ENCODE peak calls at places on chromosomes 3 and 15, in nine cellular contexts. Y is lower lobe of right lung, P is body of pancreas, W is IMR-90, E is HepG2, Z is Panc1, H is uterus, D is heart left ventricle, A is A549. N is an unnamed sample. For H3K9me3, the result is how much of the 10 kb centered on the place peaks cover.

GRCh38 chr3:101926594-101927105 is 77.3 kb downstream of the NFKBIZ start:
- DNase-seq in Y (no peak), P (no peak), W (no peak), E (no peak), Z (no peak), H (no peak), D (no peak), A (no peak), N (no peak)

GRCh38 chr15:92158426-92158825 is 235.3 kb upstream of the ST8SIA2 start:
- DNase-seq in Y (no peak), P (no peak), W (peak), E (no peak), Z (peak), H (no peak), D (no peak), A (peak), N (no peak)

GRCh38 chr3:13378155-13378554 is 42.0 kb downstream of the NUP210 start:
- DNase-seq in Y (no peak), P (no peak), W (peak), E (no peak), Z (no peak), H (no peak), D (no peak), A (no peak), N (no peak)

GRCh38 chr15:31461375-31461774 is 134.7 kb downstream of the KLF13 start:
- DNase-seq in Y (no peak), P (no peak), W (no peak), E (no peak), Z (no peak), H (no peak), D (no peak), A (no peak), N (no peak)

GRCh38 chr3:151236316-151236715 is 33.3 kb upstream of the GPR171 start:
- DNase-seq in Y (no peak), P (no peak), W (peak), E (no peak), Z (no peak), H (no peak), D (no peak), A (no peak), N (no peak)

GRCh38 chr15:58839485-58839884 is 68.4 kb downstream of the MINDY2 start:
- DNase-seq in Y (no peak), P (no peak), W (peak), E (peak), Z (no peak), H (no peak), D (no peak), A (peak), N (no peak)

GRCh38 chr3:65473746-65474145 is 565.0 kb downstream of the MAGI1 start:
- DNase-seq in Y (no peak), P (no peak), W (peak), E (no peak), Z (no peak), H (no peak), D (no peak), A (no peak), N (no peak)

GRCh38 chr3:180516368-180516767 is 85.6 kb upstream of the TTC14 start:
- DNase-seq in Y (no peak), P (no peak), W (no peak), E (no peak), Z (no peak), H (no peak), D (no peak), A (no peak), N (no peak)

GRCh38 chr3:77320514-77320913 is 280.6 kb downstream of the ROBO2 start:
- DNase-seq in Y (no peak), P (no peak), W (peak), E (peak), Z (no peak), H (no peak), D (no peak), A (peak), N (peak)

GRCh38 chr15:71191296-71191695 is 76.0 kb downstream of the THSD4 start:
- DNase-seq in Y (no peak), P (no peak), W (no peak), E (no peak), Z (no peak), H (no peak), D (no peak), A (no peak), N (no peak)

GRCh38 chr3:24521306-24522154 is 26.9 kb upstream of the THRB start:
- DNase-seq in Y (peak), P (peak), W (no peak), E (peak), Z (no peak), H (peak), D (peak), A (peak), N (no peak)

GRCh38 chr15:94205366-94205765 is 26.0 kb upstream of the MCTP2 start:
- DNase-seq in Y (no peak), P (no peak), W (peak), E (no peak), Z (no peak), H (no peak), D (no peak), A (no peak), N (no peak)

GRCh38 chr3:157078131-157078835 is 81.7 kb downstream of the CCNL1 start:
- DNase-seq in Y (no peak), P (no peak), W (peak), E (no peak), Z (no peak), H (no peak), D (no peak), A (no peak), N (no peak)

GRCh38 chr15:55555089-55555488 is 33.1 kb downstream of the PYGO1 start:
- DNase-seq in Y (no peak), P (no peak), W (no peak), E (no peak), Z (no peak), H (no peak), D (no peak), A (peak), N (no peak)

GRCh38 chr15:89785064-89785770 is 9.1 kb downstream of the MESP2 start:
- DNase-seq in Y (no peak), P (no peak), W (no peak), E (peak), Z (no peak), H (no peak), D (no peak), A (peak), N (no peak)

GRCh38 chr15:77721963-77722362 is 89.3 kb upstream of the LINGO1 start:
- DNase-seq in Y (no peak), P (no peak), W (no peak), E (no peak), Z (no peak), H (no peak), D (no peak), A (no peak), N (no peak)

GRCh38 chr3:100603449-100603848 is 6.0 kb upstream of the ADGRG7 start:
- DNase-seq in Y (no peak), P (peak), W (peak), E (peak), Z (no peak), H (no peak), D (no peak), A (peak), N (no peak)

GRCh38 chr3:169759256-169759655 is 5.6 kb downstream of the TERC start:
- DNase-seq in Y (no peak), P (no peak), W (peak), E (no peak), Z (no peak), H (no peak), D (no peak), A (no peak), N (no peak)

GRCh38 chr3:81823882-81824395 is 62.5 kb upstream of the GBE1 start:
- DNase-seq in Y (no peak), P (no peak), W (no peak), E (no peak), Z (no peak), H (no peak), D (no peak), A (no peak), N (no peak)

GRCh38 chr3:39398700-39399099 is 7.8 kb upstream of the RPSA start:
- DNase-seq in Y (no peak), P (no peak), W (no peak), E (no peak), Z (no peak), H (no peak), D (no peak), A (no peak), N (no peak)

GRCh38 chr3:39138804-39139415 is 14.5 kb downstream of the CSRNP1 start:
- DNase-seq in Y (no peak), P (peak), W (peak), E (no peak), Z (no peak), H (peak), D (no peak), A (no peak), N (no peak)

GRCh38 chr3:139197251-139197650 is 146.6 kb upstream of the MRPS22 start:
- DNase-seq in Y (no peak), P (no peak), W (no peak), E (no peak), Z (no peak), H (no peak), D (no peak), A (no peak), N (no peak)

GRCh38 chr3:49017978-49018706 is at the start of gene DALRD3:
- DNase-seq in Y (peak), P (peak), W (peak), E (peak), Z (no peak), H (peak), D (peak), A (peak), N (no peak)

GRCh38 chr3:196492080-196492479 is 11.5 kb downstream of the RNF168 start:
- DNase-seq in Y (no peak), P (no peak), W (no peak), E (no peak), Z (no peak), H (no peak), D (no peak), A (no peak), N (no peak)

GRCh38 chr15:60757831-60758570 is 279.1 kb upstream of the ICE2 start:
- DNase-seq in Y (no peak), P (peak), W (no peak), E (peak), Z (no peak), H (no peak), D (no peak), A (no peak), N (no peak)

GRCh38 chr3:71360170-71360569 is 223.4 kb downstream of the FOXP1 start:
- DNase-seq in Y (no peak), P (no peak), W (no peak), E (no peak), Z (no peak), H (no peak), D (no peak), A (no peak), N (no peak)

GRCh38 chr3:10299175-10299574 is 6.4 kb upstream of the GHRL start:
- DNase-seq in Y (no peak), P (no peak), W (peak), E (no peak), Z (no peak), H (no peak), D (no peak), A (no peak), N (no peak)

GRCh38 chr3:134462236-134463059 is 23.3 kb downstream of the ANAPC13 start:
- DNase-seq in Y (no peak), P (no peak), W (peak), E (no peak), Z (no peak), H (no peak), D (no peak), A (no peak), N (peak)

GRCh38 chr3:138915503-138916498 is 31.1 kb downstream of the FOXL2 start:
- DNase-seq in Y (peak), P (peak), W (peak), E (peak), Z (peak), H (peak), D (peak), A (peak), N (peak)

GRCh38 chr3:30112904-30113484 is 493.4 kb upstream of the TGFBR2 start:
- DNase-seq in Y (no peak), P (no peak), W (peak), E (peak), Z (peak), H (no peak), D (no peak), A (peak), N (peak)

GRCh38 chr15:58228708-58229107 is 90.5 kb downstream of the AQP9 start:
- DNase-seq in Y (no peak), P (no peak), W (peak), E (no peak), Z (no peak), H (no peak), D (peak), A (peak), N (peak)

GRCh38 chr3:15258720-15259119 is 52.7 kb downstream of the CAPN7 start:
- DNase-seq in Y (no peak), P (no peak), W (no peak), E (no peak), Z (no peak), H (no peak), D (no peak), A (no peak), N (no peak)

GRCh38 chr15:45186771-45187577 is 792 bp downstream of the SHF start:
- DNase-seq in Y (no peak), P (no peak), W (no peak), E (peak), Z (no peak), H (no peak), D (no peak), A (no peak), N (no peak)
- H3K27ac ChIP-seq in Y (peak), P (peak), W (no peak), E (peak), Z (no peak), H (peak), D (peak), A (peak), N (no peak)

GRCh38 chr3:8705575-8705974 is 28.0 kb upstream of the CAV3 start:
- DNase-seq in Y (no peak), P (no peak), W (no peak), E (no peak), Z (no peak), H (no peak), D (no peak), A (no peak), N (no peak)
- H3K9me3 ChIP-seq in Y (under half), P (under half), W (under half), E (under half), Z (under half), H (under half), D (under half), A (under half), N (under half)

GRCh38 chr3:160671231-160671630 is 5.7 kb upstream of the ARL14 start:
- DNase-seq in Y (no peak), P (no peak), W (peak), E (no peak), Z (no peak), H (no peak), D (no peak), A (no peak), N (no peak)
- H3K4me3 ChIP-seq in Y (no peak), P (no peak), W (no peak), E (no peak), Z (peak), H (no peak), D (no peak), A (no peak), N (no peak)

GRCh38 chr3:132318451-132318850 is 1.2 kb downstream of the ACP3 start:
- DNase-seq in Y (no peak), P (no peak), W (peak), E (no peak), Z (no peak), H (no peak), D (no peak), A (no peak), N (no peak)

GRCh38 chr3:132315851-132316250 is 1.4 kb upstream of the ACP3 start:
- DNase-seq in Y (no peak), P (no peak), W (peak), E (no peak), Z (no peak), H (no peak), D (no peak), A (no peak), N (no peak)

GRCh38 chr3:132311860-132312259 is 5.3 kb upstream of the ACP3 start:
- DNase-seq in Y (no peak), P (no peak), W (peak), E (no peak), Z (no peak), H (no peak), D (no peak), A (no peak), N (no peak)

GRCh38 chr3:132321321-132321720 is 4.1 kb downstream of the ACP3 start:
- DNase-seq in Y (no peak), P (peak), W (no peak), E (no peak), Z (no peak), H (no peak), D (no peak), A (no peak), N (no peak)

GRCh38 chr3:132317229-132317948 is at the start of gene ACP3:
- DNase-seq in Y (peak), P (peak), W (peak), E (no peak), Z (no peak), H (peak), D (peak), A (peak), N (peak)
- H3K27ac ChIP-seq in Y (peak), P (peak), W (peak), E (no peak), Z (no peak), H (peak), D (peak), A (peak), N (peak)

GRCh38 chr15:25208735-25209134 is 230.1 kb downstream of the UBE3A start:
- DNase-seq in Y (no peak), P (no peak), W (no peak), E (no peak), Z (no peak), H (no peak), D (no peak), A (no peak), N (no peak)

GRCh38 chr15:25207369-25207768 is 231.5 kb downstream of the UBE3A start:
- DNase-seq in Y (no peak), P (no peak), W (no peak), E (no peak), Z (no peak), H (no peak), D (no peak), A (no peak), N (no peak)
- H3K9me3 ChIP-seq in Y (under half), P (under half), W (half or more), E (half or more), Z (under half), H (under half), D (under half), A (under half), N (half or more)

DNA sequence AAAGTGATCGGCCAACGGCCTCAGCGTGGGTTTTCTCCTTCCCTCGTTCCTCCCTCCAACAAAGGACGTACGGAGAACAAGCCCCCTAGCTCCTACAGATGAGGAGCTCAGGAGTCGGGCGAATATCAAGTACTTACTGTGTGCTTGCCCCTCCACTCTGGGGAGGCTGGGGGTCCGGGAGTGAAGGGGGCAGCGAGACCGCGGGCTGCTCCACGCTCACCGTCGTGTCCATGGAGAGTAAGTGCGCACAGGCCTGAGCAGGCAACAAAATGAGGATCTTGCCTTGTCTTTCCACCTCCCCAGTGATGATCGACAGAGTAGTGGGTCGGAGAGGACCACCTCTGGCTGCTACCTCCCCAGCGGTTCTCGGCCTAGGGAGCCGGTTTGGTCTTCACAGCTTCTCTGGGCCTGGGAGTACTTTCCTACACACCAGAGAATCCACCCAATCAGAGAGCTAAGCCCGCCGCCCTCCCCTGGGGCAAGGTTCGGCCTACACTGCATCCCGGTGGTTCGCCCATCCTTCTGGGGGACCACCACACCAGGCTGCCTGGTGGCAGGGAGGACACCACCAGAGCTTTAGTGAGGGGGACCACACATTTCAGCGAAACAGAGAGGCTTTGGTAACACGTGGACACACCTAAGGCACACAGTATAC is 599 bp upstream of the TRANK1 start:
- DNase-seq in Y (no peak), P (no peak), W (no peak), E (no peak), Z (no peak), H (no peak), D (no peak), A (no peak), N (no peak)
- H3K4me3 ChIP-seq in Y (peak), P (no peak), W (no peak), E (no peak), Z (peak), H (peak), D (peak), A (no peak), N (peak)

DNA sequence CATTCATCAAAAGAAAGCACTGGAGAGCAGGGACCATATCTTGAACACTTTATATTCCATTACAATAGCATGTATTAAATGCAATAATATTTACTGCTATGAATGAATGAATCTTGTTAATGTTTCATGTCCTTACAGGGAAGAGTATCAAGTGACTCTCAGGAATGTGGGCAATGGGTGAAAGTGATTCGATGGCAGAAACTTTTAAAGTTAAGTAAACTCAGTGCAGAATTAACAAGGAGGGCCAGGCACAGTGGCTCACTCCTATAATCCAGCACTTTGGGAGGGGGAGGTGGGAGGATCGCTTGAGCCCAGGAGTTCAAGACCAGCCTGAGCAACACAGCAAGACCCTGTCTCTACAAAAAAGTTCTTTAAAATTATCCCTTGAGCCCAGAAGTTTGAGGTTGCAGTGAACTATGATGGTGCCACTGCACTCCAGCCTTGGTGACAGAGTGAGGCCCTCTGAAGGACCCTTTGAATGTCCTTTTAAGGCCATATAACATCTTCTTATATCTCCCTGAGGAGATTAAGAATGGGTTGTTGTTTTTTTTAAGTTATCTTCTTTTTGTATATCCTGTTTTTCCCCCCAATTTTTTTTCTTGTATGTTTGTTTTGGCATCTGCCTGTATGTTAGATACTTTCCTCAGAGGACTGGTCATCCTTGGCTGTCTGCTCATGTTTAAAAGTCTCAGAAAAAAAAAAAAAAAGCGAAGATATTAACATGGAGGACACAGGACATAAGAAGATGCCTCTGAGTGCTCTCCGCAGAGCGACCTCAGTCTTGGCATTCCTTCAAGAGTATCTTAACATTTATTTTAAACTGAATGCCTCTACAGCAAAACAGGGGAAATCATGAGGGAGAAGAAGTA is 9.6 kb upstream of the FSIP1 start:
- DNase-seq in Y (no peak), P (no peak), W (peak), E (no peak), Z (no peak), H (no peak), D (no peak), A (no peak), N (no peak)
- H3K27ac ChIP-seq in Y (no peak), P (no peak), W (peak), E (no peak), Z (no peak), H (no peak), D (peak), A (no peak), N (no peak)

GRCh38 chr3:111582114-111582461 is 13.1 kb downstream of the ZBED2 start:
- DNase-seq in Y (no peak), P (no peak), W (peak), E (peak), Z (no peak), H (no peak), D (no peak), A (peak), N (peak)
- H3K9me3 ChIP-seq in Y (under half), P (under half), W (under half), E (under half), Z (under half), H (under half), D (under half), A (under half), N (under half)

N was measured in AG04450.